ENCODE peak calls at places on chromosome 14, in nine cellular contexts. G is gastrocnemius medialis; K is heart left ventricle; Q is thoracic aorta; E is dorsolateral prefrontal cortex; Y is thyroid gland; V is cardiac muscle cell; T is CD8-positive, alpha-beta T cell; P is adrenal gland. D is an unnamed sample.

GRCh38 chr14:104732355-104732804 is 8.4 kb downstream of the ADSS1 start:
- DNase-seq in Q (no peak), T (no peak), K (peak), P (peak), Y (peak), V (no peak), G (peak), E (no peak), D (no peak)

GRCh38 chr14:50977863-50978520 is 33.7 kb upstream of the PYGL start:
- DNase-seq in V (no peak), E (no peak), Y (no peak), Q (no peak), G (no peak), P (no peak), T (no peak), K (no peak), D (no peak)

GRCh38 chr14:68952544-68953535 is 26.3 kb downstream of the ACTN1 start:
- DNase-seq in V (peak), K (peak), G (no peak), Y (no peak), Q (no peak), E (no peak), P (no peak), T (no peak), D (peak)

GRCh38 chr14:69133206-69134125 is 19.5 kb downstream of the DCAF5 start:
- DNase-seq in K (no peak), T (no peak), Y (peak), V (peak), P (peak), E (no peak), Q (no peak), G (peak), D (no peak)

GRCh38 chr14:53273671-53274072 is 120.5 kb upstream of the DDHD1 start:
- DNase-seq in Q (no peak), V (peak), G (no peak), Y (no peak), T (no peak), P (no peak), K (peak), E (no peak), D (no peak)

GRCh38 chr14:43789458-43789857 is 717.6 kb downstream of the FSCB start:
- DNase-seq in Y (no peak), Q (no peak), E (no peak), P (no peak), K (no peak), G (no peak), V (no peak), T (no peak), D (no peak)

GRCh38 chr14:21268612-21269251 is 510 bp downstream of the HNRNPC start:
- DNase-seq in G (peak), V (peak), E (no peak), Q (no peak), P (peak), Y (peak), K (peak), T (peak), D (no peak)

GRCh38 chr14:105927094-105927475 is 400.7 kb downstream of the TMEM121 start:
- DNase-seq in V (no peak), K (no peak), P (no peak), T (no peak), G (no peak), E (no peak), Q (no peak), Y (no peak), D (no peak)

GRCh38 chr14:21145437-21145836 is 10.4 kb downstream of the OR5AU1 start:
- DNase-seq in G (no peak), V (no peak), K (no peak), E (no peak), P (no peak), T (no peak), Q (no peak), Y (no peak), D (no peak)

GRCh38 chr14:26389646-26390508 is 208.0 kb downstream of the NOVA1 start:
- DNase-seq in Y (no peak), V (peak), G (no peak), E (no peak), T (no peak), P (no peak), Q (no peak), K (no peak), D (no peak)

GRCh38 chr14:68363841-68364711 is 428.8 kb downstream of the ZFP36L1 start:
- DNase-seq in V (peak), P (peak), T (no peak), Y (peak), Q (no peak), G (peak), K (peak), E (peak), D (no peak)

GRCh38 chr14:95956601-95957460 is 80.2 kb downstream of the TUNAR start:
- DNase-seq in T (no peak), Y (no peak), Q (no peak), V (no peak), G (no peak), P (no peak), E (no peak), K (no peak), D (no peak)

GRCh38 chr14:91947196-91948184 is at the start of gene FBLN5:
- DNase-seq in K (peak), Q (no peak), P (peak), E (no peak), G (peak), V (peak), T (peak), Y (peak), D (peak)

GRCh38 chr14:104226421-104227385 is 88.3 kb downstream of the KIF26A start:
- DNase-seq in T (no peak), Q (no peak), Y (no peak), E (no peak), G (no peak), K (no peak), P (no peak), V (no peak), D (no peak)

GRCh38 chr14:81727243-81727642 is 193.6 kb upstream of the SEL1L start:
- DNase-seq in V (no peak), Y (peak), P (peak), Q (peak), E (no peak), G (no peak), K (no peak), T (no peak), D (no peak)

GRCh38 chr14:20427231-20428009 is 8.5 kb downstream of the KLHL33 start:
- DNase-seq in Y (no peak), K (no peak), E (no peak), T (no peak), G (no peak), P (no peak), V (peak), Q (no peak), D (peak)

GRCh38 chr14:93789366-93790130 is 1.3 kb upstream of the PRIMA1 start:
- DNase-seq in K (no peak), E (no peak), T (no peak), P (no peak), Q (no peak), G (no peak), V (no peak), Y (no peak), D (no peak)

GRCh38 chr14:104692261-104692938 is 3.0 kb downstream of the INF2 start:
- DNase-seq in K (no peak), V (no peak), E (no peak), Q (no peak), P (no peak), Y (no peak), G (no peak), T (no peak), D (no peak)

GRCh38 chr14:81400852-81401251 is 728 bp upstream of the STON2 start:
- DNase-seq in Y (peak), T (no peak), E (no peak), P (peak), G (peak), K (no peak), Q (peak), V (peak), D (peak)

GRCh38 chr14:59507063-59507751 is 22.9 kb downstream of the JKAMP start:
- DNase-seq in P (peak), V (peak), Y (peak), G (no peak), T (peak), E (peak), Q (peak), K (peak), D (peak)

GRCh38 chr14:61244051-61244450 is 37.1 kb downstream of the TMEM30B start:
- DNase-seq in V (no peak), K (no peak), E (no peak), G (no peak), Y (no peak), P (no peak), T (no peak), Q (no peak), D (no peak)

GRCh38 chr14:105313381-105314286 is 914 bp upstream of the PACS2 start:
- DNase-seq in V (peak), Y (peak), P (no peak), E (no peak), G (no peak), Q (no peak), T (no peak), K (no peak), D (no peak)

GRCh38 chr14:78959674-78960264 is 789.6 kb downstream of the NRXN3 start:
- DNase-seq in Y (peak), T (peak), V (peak), K (peak), G (peak), P (peak), E (peak), Q (no peak), D (peak)

GRCh38 chr14:81172353-81172752 is 48.4 kb downstream of the GTF2A1 start:
- DNase-seq in Y (no peak), K (no peak), V (no peak), E (no peak), P (no peak), G (no peak), Q (no peak), T (no peak), D (no peak)

GRCh38 chr14:85566603-85567002 is 36.7 kb downstream of the FLRT2 start:
- DNase-seq in V (peak), G (no peak), E (no peak), K (no peak), T (no peak), P (no peak), Y (no peak), Q (no peak), D (peak)

GRCh38 chr14:75044322-75044721 is 6.9 kb downstream of the MLH3 start:
- DNase-seq in Q (no peak), V (peak), K (no peak), P (no peak), Y (no peak), G (no peak), T (no peak), E (no peak), D (no peak)

GRCh38 chr14:35333797-35334743 is 41.9 kb downstream of the PSMA6 start:
- DNase-seq in P (no peak), K (no peak), Q (no peak), Y (no peak), T (peak), E (no peak), G (no peak), V (no peak), D (no peak)

GRCh38 chr14:34067587-34067986 is 116.7 kb upstream of the EGLN3 start:
- DNase-seq in E (no peak), V (no peak), T (no peak), Q (no peak), K (no peak), G (no peak), Y (no peak), P (no peak), D (no peak)

GRCh38 chr14:106268013-106268727 is 741.8 kb downstream of the TMEM121 start:
- DNase-seq in K (no peak), G (no peak), Y (no peak), E (no peak), V (no peak), T (peak), P (no peak), Q (no peak), D (no peak)

GRCh38 chr14:66495214-66496098 is 9.3 kb downstream of the CCDC196 start:
- DNase-seq in Y (peak), Q (no peak), V (peak), P (peak), T (peak), G (peak), E (peak), K (peak), D (peak)

GRCh38 chr14:69314327-69314726 is 54.4 kb downstream of the GALNT16 start:
- DNase-seq in Q (no peak), K (peak), P (no peak), E (peak), Y (no peak), T (no peak), G (no peak), V (no peak), D (no peak)

GRCh38 chr14:80388980-80389711 is 177.8 kb upstream of the DIO2 start:
- DNase-seq in Q (no peak), Y (no peak), T (no peak), K (no peak), G (no peak), E (no peak), P (no peak), V (peak), D (peak)

GRCh38 chr14:74599201-74599809 is 12.7 kb downstream of the LTBP2 start:
- DNase-seq in T (no peak), G (no peak), V (peak), Y (peak), E (no peak), P (no peak), Q (no peak), K (no peak), D (no peak)

GRCh38 chr14:74763803-74764531 is 851 bp downstream of the YLPM1 start:
- DNase-seq in K (peak), P (peak), E (no peak), Y (peak), G (no peak), Q (no peak), V (peak), T (peak), D (no peak)

GRCh38 chr14:26738571-26738970 is 140.7 kb upstream of the NOVA1 start:
- DNase-seq in T (no peak), Y (no peak), Q (no peak), E (no peak), G (no peak), K (no peak), P (no peak), V (peak), D (no peak)

GRCh38 chr14:83164016-83164415 is 1630.4 kb upstream of the SEL1L start:
- DNase-seq in V (peak), Y (no peak), E (no peak), P (no peak), G (no peak), Q (no peak), K (no peak), T (no peak), D (peak)

GRCh38 chr14:102998393-102998792 is 59.0 kb downstream of the CDC42BPB start:
- DNase-seq in K (no peak), G (no peak), Y (no peak), T (no peak), V (no peak), Q (no peak), P (no peak), E (no peak), D (no peak)

GRCh38 chr14:34699873-34700621 is 14.3 kb downstream of the CFL2 start:
- DNase-seq in K (no peak), G (no peak), V (peak), T (no peak), Q (no peak), Y (no peak), E (no peak), P (no peak), D (peak)

GRCh38 chr14:52013984-52014600 is 24.7 kb downstream of the RTRAF start:
- DNase-seq in G (no peak), Q (no peak), T (no peak), V (no peak), K (no peak), P (no peak), Y (no peak), E (no peak), D (no peak)
- H3K27ac ChIP-seq in G (no peak), Q (no peak), T (no peak), V (peak), K (peak), P (no peak), Y (peak), E (peak), D (no peak)

GRCh38 chr14:22854963-22855724 is 16.4 kb upstream of the LRP10 start:
- DNase-seq in K (no peak), G (no peak), V (no peak), Q (no peak), T (no peak), E (no peak), P (no peak), Y (peak), D (no peak)

GRCh38 chr14:22852599-22852939 is 16.2 kb downstream of the MMP14 start:
- DNase-seq in V (no peak), P (no peak), T (no peak), G (no peak), K (no peak), E (no peak), Y (no peak), Q (no peak), D (no peak)

GRCh38 chr14:22850944-22851790 is 14.8 kb downstream of the MMP14 start:
- DNase-seq in P (peak), K (peak), V (peak), Y (peak), T (no peak), Q (peak), G (peak), E (peak), D (peak)

GRCh38 chr14:22856428-22856827 is 15.1 kb upstream of the LRP10 start:
- DNase-seq in V (no peak), E (no peak), Y (no peak), Q (no peak), G (no peak), T (no peak), K (no peak), P (no peak), D (no peak)

DNA sequence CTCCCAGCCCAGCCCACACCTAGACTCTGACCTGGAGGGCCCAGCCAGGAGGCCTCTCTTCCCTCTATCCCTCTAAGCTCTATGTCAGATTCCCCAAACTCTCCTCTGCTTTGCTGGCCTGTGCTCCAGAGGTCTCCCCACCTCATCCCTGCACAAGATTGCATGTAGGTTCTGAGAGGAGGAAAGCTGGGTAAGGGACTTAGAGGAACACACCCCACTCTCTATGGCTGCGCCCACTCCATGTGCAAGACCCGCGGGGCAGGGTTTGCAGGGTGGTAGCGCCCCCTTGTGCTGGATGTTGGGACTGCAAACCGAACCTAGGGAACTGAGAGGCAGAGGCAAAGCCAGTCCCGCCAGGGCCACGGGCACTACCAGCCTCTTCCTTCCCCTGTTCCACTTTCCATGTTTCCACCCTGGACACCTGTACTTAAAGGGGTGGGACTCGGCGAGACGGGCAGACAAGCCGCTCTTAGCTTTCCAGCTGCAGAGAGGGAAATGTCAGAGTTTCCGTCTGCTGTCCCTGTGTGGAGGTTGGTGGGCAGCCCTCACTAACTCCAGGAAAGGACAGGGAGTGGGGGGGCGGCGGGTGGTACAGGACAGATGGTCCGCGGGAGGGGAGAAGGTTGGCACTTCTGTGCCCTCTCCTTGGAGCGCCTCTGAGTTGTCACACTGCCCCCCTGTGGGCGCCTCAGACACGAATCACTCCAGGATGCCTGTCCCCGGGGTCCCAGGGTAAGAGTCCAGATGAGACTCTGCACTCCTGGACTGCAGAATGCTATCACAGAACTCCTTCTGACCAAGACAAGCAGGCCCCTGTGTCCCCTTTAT is 16.8 kb downstream of the MMP14 start:
- DNase-seq in Q (peak), T (peak), G (peak), Y (peak), K (peak), V (peak), E (peak), P (peak), D (no peak)
- H3K4me3 ChIP-seq in Q (peak), T (peak), G (peak), Y (no peak), K (peak), V (peak), E (peak), P (peak), D (peak)

GRCh38 chr14:38716871-38717270 is 386.2 kb downstream of the SEC23A start:
- DNase-seq in K (no peak), G (no peak), Y (peak), E (no peak), V (no peak), T (no peak), Q (no peak), P (no peak), D (no peak)
- H3K27ac ChIP-seq in K (no peak), G (no peak), Y (peak), E (peak), V (no peak), T (no peak), Q (no peak), P (no peak), D (no peak)

DNA sequence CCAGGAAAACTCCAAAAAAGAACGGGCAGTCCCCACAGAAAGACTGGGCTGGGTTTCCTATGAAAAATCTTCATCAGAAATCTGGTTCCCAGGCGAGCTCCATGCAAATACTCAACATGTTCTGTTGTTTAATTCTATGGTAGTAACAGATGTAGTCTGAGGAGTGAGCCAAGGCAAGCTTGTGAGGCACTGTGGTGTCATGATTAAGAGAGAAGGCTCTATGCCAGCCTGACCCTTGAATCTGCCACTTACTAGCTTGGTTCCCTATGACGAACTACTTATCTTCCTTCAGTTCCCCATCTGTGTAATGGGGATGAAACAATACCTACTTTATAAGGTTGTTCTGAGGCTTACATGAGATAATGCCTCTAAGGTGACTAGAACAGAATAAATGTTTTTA is 10.6 kb downstream of the POMT2 start:
- DNase-seq in T (no peak), V (no peak), G (no peak), P (no peak), Q (no peak), K (no peak), Y (no peak), E (no peak), D (no peak)
- H3K4me3 ChIP-seq in T (no peak), V (no peak), G (no peak), P (no peak), Q (no peak), K (no peak), Y (no peak), E (no peak), D (no peak)

DNA sequence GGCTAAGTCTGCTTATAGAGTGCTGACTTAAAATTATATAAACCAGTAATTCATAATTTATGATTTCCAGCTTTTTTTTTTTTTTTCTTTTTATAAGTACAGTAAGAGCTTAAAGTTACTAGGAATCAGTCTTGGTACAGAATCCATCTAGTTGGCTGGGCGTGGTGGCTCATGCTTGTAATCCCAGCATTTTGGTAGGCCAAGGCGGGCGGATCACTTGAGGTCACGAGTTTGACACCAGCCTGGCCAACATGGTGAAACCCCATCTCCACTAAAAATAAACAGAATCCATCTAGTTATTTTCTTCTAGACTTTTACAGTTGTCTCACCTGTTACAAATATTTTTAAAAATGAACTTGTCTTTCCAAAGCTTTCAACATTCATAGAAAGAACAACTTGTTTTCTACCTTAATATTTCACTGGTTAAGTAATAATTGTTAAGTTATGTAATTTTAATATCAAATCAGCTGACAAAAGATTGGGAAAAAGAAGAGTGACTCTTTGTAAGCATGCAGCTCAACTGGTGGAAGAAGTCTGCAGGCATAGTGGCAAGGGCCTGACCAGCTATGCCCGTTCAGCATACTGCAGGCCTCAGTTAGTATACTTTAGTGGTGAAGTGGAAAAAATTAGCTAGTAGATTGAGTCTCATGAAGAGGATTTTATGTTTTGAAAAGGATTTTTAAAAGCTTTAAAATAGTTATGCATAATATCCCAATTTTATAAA is 17.4 kb upstream of the PSMA3 start:
- DNase-seq in G (peak), T (no peak), E (no peak), Q (no peak), K (no peak), Y (no peak), V (no peak), P (no peak), D (no peak)
- H3K27ac ChIP-seq in G (peak), T (no peak), E (no peak), Q (no peak), K (no peak), Y (no peak), V (no peak), P (no peak), D (no peak)

D was measured in AG04450.